ENCODE peak calls at places on chromosomes 11 and 22, in eight cellular contexts. Y is right lobe of liver, E is upper lobe of right lung, R is lower lobe of right lung, P is tibial artery, I is dorsolateral prefrontal cortex, Q is gastrocnemius medialis, F is substantia nigra. M is an unnamed sample.

GRCh38 chr11:47532597-47533213 is 20.2 kb downstream of the CELF1 start:
- DNase-seq in Q (no peak), Y (no peak), E (no peak), P (no peak), R (no peak), F (no peak), I (no peak), M (peak)

GRCh38 chr11:76614471-76615183 is 55.9 kb downstream of the LRRC32 start:
- DNase-seq in F (no peak), E (no peak), R (no peak), P (peak), I (no peak), Y (peak), Q (no peak), M (no peak)

GRCh38 chr22:44024288-44024908 is at the start of gene PARVB:
- DNase-seq in P (no peak), E (peak), F (no peak), Y (peak), I (no peak), Q (no peak), R (peak), M (no peak)

GRCh38 chr22:39242809-39243442 is 1.9 kb downstream of the PDGFB start:
- DNase-seq in E (no peak), Q (no peak), I (no peak), F (no peak), Y (no peak), P (no peak), R (no peak), M (peak)

GRCh38 chr11:17581036-17581731 is 34.1 kb downstream of the OTOG start:
- DNase-seq in I (no peak), R (no peak), Y (peak), E (no peak), Q (no peak), F (no peak), P (no peak), M (no peak)

GRCh38 chr11:13448876-13449275 is 14.1 kb downstream of the BTBD10 start:
- DNase-seq in E (no peak), P (no peak), R (no peak), Q (no peak), F (no peak), Y (no peak), I (no peak), M (no peak)

GRCh38 chr11:2202071-2202899 is 30.7 kb upstream of the TH start:
- DNase-seq in R (peak), Y (no peak), P (no peak), Q (no peak), I (no peak), E (peak), F (no peak), M (no peak)

GRCh38 chr11:44628730-44629361 is 63.4 kb downstream of the CD82 start:
- DNase-seq in R (no peak), F (no peak), P (peak), Q (peak), I (peak), Y (peak), E (peak), M (no peak)

GRCh38 chr11:8839306-8839956 is 71.6 kb upstream of the AKIP1 start:
- DNase-seq in P (no peak), Q (no peak), Y (no peak), E (no peak), R (no peak), F (no peak), I (no peak), M (no peak)

GRCh38 chr11:78931891-78932290 is 357.2 kb upstream of the NARS2 start:
- DNase-seq in Y (no peak), I (no peak), Q (no peak), F (no peak), R (no peak), E (no peak), P (no peak), M (no peak)

GRCh38 chr22:46738961-46739870 is 1.2 kb upstream of the CERK start:
- DNase-seq in E (no peak), I (no peak), Y (no peak), F (no peak), P (peak), R (no peak), Q (peak), M (no peak)

GRCh38 chr11:18707811-18708340 is 9.3 kb downstream of the TMEM86A start:
- DNase-seq in Q (no peak), I (no peak), P (no peak), Y (no peak), F (no peak), E (no peak), R (no peak), M (no peak)

GRCh38 chr11:134040386-134041297 is 28.2 kb upstream of the JAM3 start:
- DNase-seq in R (no peak), Q (no peak), P (peak), F (no peak), I (no peak), E (peak), Y (no peak), M (no peak)

GRCh38 chr11:28303477-28304191 is 195.4 kb downstream of the METTL15 start:
- DNase-seq in Y (no peak), E (no peak), Q (no peak), P (no peak), R (no peak), I (no peak), F (no peak), M (no peak)

GRCh38 chr11:61626580-61627380 is 45.9 kb upstream of the SYT7 start:
- DNase-seq in Y (no peak), F (no peak), I (no peak), E (peak), Q (peak), P (no peak), R (peak), M (no peak)

GRCh38 chr11:73520358-73521061 is 77.4 kb downstream of the FAM168A start:
- DNase-seq in I (no peak), Y (no peak), Q (no peak), P (no peak), R (no peak), F (no peak), E (no peak), M (no peak)

GRCh38 chr11:33110083-33110482 is 51.2 kb downstream of the CSTF3 start:
- DNase-seq in I (no peak), F (no peak), Y (no peak), E (no peak), Q (peak), P (no peak), R (no peak), M (no peak)

GRCh38 chr11:44777537-44778199 is 50.9 kb downstream of the TSPAN18 start:
- DNase-seq in E (no peak), I (no peak), Y (peak), F (no peak), P (peak), R (peak), Q (no peak), M (no peak)

GRCh38 chr11:62142921-62143320 is 19.1 kb downstream of the INCENP start:
- DNase-seq in R (peak), P (peak), F (no peak), I (peak), E (peak), Q (no peak), Y (no peak), M (no peak)

GRCh38 chr11:131867457-131868257 is 497.2 kb downstream of the NTM start:
- DNase-seq in I (peak), Q (peak), R (peak), Y (peak), E (no peak), P (peak), F (no peak), M (peak)

GRCh38 chr11:102427068-102427467 is 25.5 kb downstream of the TMEM123 start:
- DNase-seq in Q (no peak), F (no peak), R (no peak), P (no peak), I (no peak), Y (no peak), E (no peak), M (no peak)

GRCh38 chr11:11311169-11311568 is 41.9 kb downstream of the CSNK2A3 start:
- DNase-seq in I (no peak), Q (no peak), P (no peak), F (no peak), R (no peak), Y (no peak), E (no peak), M (no peak)

GRCh38 chr11:11312738-11313137 is 40.3 kb downstream of the CSNK2A3 start:
- DNase-seq in Q (no peak), F (no peak), E (no peak), I (no peak), P (no peak), Y (no peak), R (no peak), M (no peak)

GRCh38 chr11:11316651-11317050 is 36.4 kb downstream of the CSNK2A3 start:
- DNase-seq in R (no peak), P (no peak), Q (no peak), Y (no peak), F (no peak), I (no peak), E (no peak), M (no peak)

GRCh38 chr11:11313902-11314692 is 39.0 kb downstream of the CSNK2A3 start:
- DNase-seq in Q (peak), I (no peak), E (no peak), P (peak), Y (peak), R (no peak), F (no peak), M (no peak)

GRCh38 chr11:11313426-11313825 is 39.6 kb downstream of the CSNK2A3 start:
- DNase-seq in Y (no peak), E (peak), P (no peak), R (peak), Q (peak), I (no peak), F (no peak), M (no peak)
- H3K27ac ChIP-seq in Y (no peak), E (peak), P (peak), R (peak), Q (peak), I (no peak), F (no peak), M (no peak)

GRCh38 chr11:6572215-6572614 is 31.2 kb downstream of the RRP8 start:
- DNase-seq in F (no peak), R (no peak), Q (no peak), Y (no peak), E (no peak), P (no peak), I (peak), M (no peak)
- H3K27ac ChIP-seq in F (no peak), R (no peak), Q (no peak), Y (no peak), E (no peak), P (no peak), I (no peak), M (no peak)

GRCh38 chr22:23243859-23244689 is 63.8 kb downstream of the BCR start:
- DNase-seq in P (no peak), R (no peak), E (no peak), F (no peak), Q (no peak), Y (no peak), I (no peak), M (no peak)
- H3K27ac ChIP-seq in P (peak), R (no peak), E (no peak), F (no peak), Q (no peak), Y (no peak), I (no peak), M (no peak)

GRCh38 chr11:130037881-130038601 is 31.7 kb upstream of the APLP2 start:
- DNase-seq in E (no peak), I (peak), F (no peak), Q (no peak), R (no peak), Y (no peak), P (no peak), M (no peak)
- H3K27ac ChIP-seq in E (no peak), I (no peak), F (no peak), Q (no peak), R (no peak), Y (no peak), P (no peak), M (no peak)